ENCODE peak calls at places on chromosomes 7 and 10, in four cellular contexts. K, J, I and V are unnamed samples.

GRCh38 chr7:5526190-5527037 is 102.8 kb upstream of the TNRC18 start:
- DNase-seq in K (peak; percentile 64), I (no peak), J (no peak), V (no peak)

GRCh38 chr10:110775022-110775379 is 96.7 kb upstream of the PDCD4 start:
- DNase-seq in K (no peak), J (peak; percentile 12), I (no peak), V (no peak)

GRCh38 chr7:98628916-98629525 is 11.9 kb downstream of the NPTX2 start:
- DNase-seq in I (no peak), K (no peak), J (no peak), V (no peak)

GRCh38 chr7:133255461-133255860 is 2.6 kb downstream of the EXOC4 start:
- DNase-seq in K (peak; percentile 32), J (no peak), I (no peak), V (no peak)

GRCh38 chr10:24357344-24358021 is 148.5 kb downstream of the KIAA1217 start:
- DNase-seq in J (no peak), I (peak; percentile 58), K (no peak), V (no peak)

GRCh38 chr7:101882595-101883564 is 65.5 kb downstream of the CUX1 start:
- DNase-seq in K (no peak), I (peak; percentile 100), J (peak; percentile 100), V (peak; percentile 100)

GRCh38 chr7:140297192-140297591 is 101.1 kb downstream of the SLC37A3 start:
- DNase-seq in J (no peak), I (no peak), K (no peak), V (no peak)

GRCh38 chr10:1074748-1075358 is 18.7 kb downstream of the WDR37 start:
- DNase-seq in K (no peak), J (no peak), I (no peak), V (no peak)

GRCh38 chr7:136685506-136685905 is 182.9 kb upstream of the CHRM2 start:
- DNase-seq in I (no peak), J (no peak), K (no peak), V (no peak)

GRCh38 chr7:24560772-24561171 is 12.5 kb upstream of the PALS2 start:
- DNase-seq in J (no peak), I (no peak), K (no peak), V (no peak)

GRCh38 chr10:17276756-17277424 is 48.8 kb downstream of the VIM start:
- DNase-seq in K (no peak), J (no peak), I (no peak), V (no peak)

GRCh38 chr10:119759832-119760231 is 34.0 kb downstream of the INPP5F start:
- DNase-seq in K (no peak), I (peak; percentile 85), J (no peak), V (no peak)

GRCh38 chr7:70849580-70850235 is 282.2 kb upstream of the GALNT17 start:
- DNase-seq in J (no peak), I (no peak), K (no peak), V (no peak)

GRCh38 chr10:27618036-27618615 is 114.0 kb downstream of the RAB18 start:
- DNase-seq in I (no peak), K (no peak), J (no peak), V (no peak)

GRCh38 chr7:21914671-21915070 is 31.0 kb downstream of the CDCA7L start:
- DNase-seq in K (no peak), I (no peak), J (no peak), V (no peak)

GRCh38 chr7:21915140-21915539 is 30.6 kb downstream of the CDCA7L start:
- DNase-seq in J (no peak), K (no peak), I (no peak), V (no peak)

GRCh38 chr7:21912305-21912704 is 33.4 kb downstream of the CDCA7L start:
- DNase-seq in J (no peak), K (no peak), I (peak; percentile 85), V (no peak)

GRCh38 chr7:21911341-21911875 is 34.3 kb downstream of the CDCA7L start:
- DNase-seq in K (no peak), J (no peak), I (peak; percentile 74), V (no peak)

GRCh38 chr7:21912931-21913780 is 32.5 kb downstream of the CDCA7L start:
- DNase-seq in I (no peak), J (no peak), K (no peak), V (no peak)
- H3K27ac ChIP-seq in I (no peak overlapping the region), J (no peak overlapping the region), K (no peak overlapping the region), V (no peak overlapping the region)

GRCh38 chr10:14665865-14666857 is 108.5 kb downstream of the FAM107B start:
- DNase-seq in J (no peak), I (no peak), K (no peak), V (no peak)
- H3K27ac ChIP-seq in J (no peak overlapping the region), I (no peak overlapping the region), K (no peak overlapping the region), V (no peak overlapping the region)

DNA sequence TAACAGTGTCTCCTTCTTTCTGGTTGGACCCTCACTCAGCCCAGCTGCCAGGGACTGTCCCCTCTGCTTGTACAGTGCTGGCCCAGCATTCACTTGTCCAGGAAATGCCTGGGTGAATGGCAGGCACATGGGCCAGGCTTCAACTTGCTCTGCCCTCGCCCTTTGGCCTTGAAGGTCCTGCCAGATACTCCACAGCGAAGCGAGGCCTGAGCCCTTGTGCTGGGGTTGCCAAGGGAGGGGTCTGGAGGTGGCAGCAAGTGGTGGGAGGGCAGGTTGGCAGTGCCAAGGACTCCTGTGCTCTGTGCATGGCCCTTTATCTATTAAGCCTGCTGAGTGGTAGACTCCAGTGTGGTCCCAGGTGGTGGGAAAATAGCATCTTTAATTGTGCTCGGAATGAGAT is 75.7 kb downstream of the CDH23 start:
- DNase-seq in J (no peak), I (no peak), K (no peak), V (no peak)
- H3K27ac ChIP-seq in J (no peak overlapping the region), I (no peak overlapping the region), K (no peak overlapping the region), V (no peak overlapping the region)

GRCh38 chr7:40279991-40280390 is 145.2 kb downstream of the SUGCT start:
- DNase-seq in J (no peak), I (no peak), K (no peak), V (no peak)
- H3K27ac ChIP-seq in J (no peak overlapping the region), I (no peak overlapping the region), K (no peak overlapping the region), V (no peak overlapping the region)

DNA sequence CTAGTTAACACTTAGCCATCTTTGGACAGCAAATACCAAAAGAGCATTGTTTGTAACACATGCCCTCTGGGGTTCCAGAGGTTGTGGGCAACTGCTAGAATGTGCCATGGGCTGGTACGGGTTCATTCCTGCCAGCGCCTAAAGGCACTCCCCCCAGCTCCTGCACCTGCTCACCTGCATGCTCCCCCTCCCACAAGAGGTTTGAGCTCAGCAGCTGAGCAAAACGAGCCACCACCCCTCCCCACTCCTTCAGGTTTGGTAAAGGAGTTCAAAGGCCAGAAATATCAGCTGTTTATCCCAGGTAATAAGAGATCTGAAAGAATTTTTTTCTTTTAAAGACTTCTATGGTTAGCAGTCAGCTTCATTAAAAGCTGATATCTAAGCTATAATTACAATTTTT is 53.5 kb downstream of the HTR7 start:
- DNase-seq in I (no peak), J (no peak), K (no peak), V (no peak)
- H3K27ac ChIP-seq in I (no peak overlapping the region), J (no peak overlapping the region), K (no peak overlapping the region), V (no peak overlapping the region)

GRCh38 chr10:50512214-50512595 is 111.6 kb downstream of the SGMS1 start:
- DNase-seq in K (no peak), J (no peak), I (peak; percentile 36), V (no peak)
- H3K27ac ChIP-seq in K (no peak overlapping the region), J (no peak overlapping the region), I (no peak overlapping the region), V (no peak overlapping the region)